ENCODE peak calls at places on chromosomes 16 and 17, in five cellular contexts. J is kidney, W is Karpas-422, N is right lobe of liver, K is lung. X is an unnamed sample.
A peak's percentile ranks its signal among the peaks of the same experiment; 100 is the strongest.

GRCh38 chr17:45248132-45248936 is 13.6 kb downstream of the SPATA32 start:
- DNase-seq in J (peak; percentile 90), W (peak; percentile 90), N (no peak), K (peak; percentile 59), X (peak; percentile 51)

GRCh38 chr17:39767147-39767546 is 29.4 kb downstream of the GRB7 start:
- DNase-seq in J (no peak), W (no peak), N (no peak), K (no peak), X (no peak)

GRCh38 chr16:55475919-55476318 is 3.1 kb upstream of the MMP2 start:
- DNase-seq in J (no peak), W (no peak), N (no peak), K (no peak), X (no peak)

GRCh38 chr17:10604521-10604920 is 52.6 kb downstream of the MYH3 start:
- DNase-seq in J (no peak), W (no peak), N (no peak), K (no peak), X (no peak)

GRCh38 chr17:5419959-5420653 is at the start of gene RPAIN:
- DNase-seq in J (peak; percentile 94), W (peak; percentile 97), N (peak; percentile 90), K (peak; percentile 86), X (peak; percentile 91)

GRCh38 chr16:1093284-1094123 is 2.5 kb downstream of the C1QTNF8 start:
- DNase-seq in J (no peak), W (no peak), N (no peak), K (no peak), X (no peak)

GRCh38 chr17:74176546-74177001 is 26.9 kb upstream of the RPL38 start:
- DNase-seq in J (peak; percentile 70), W (peak; percentile 85), N (peak; percentile 60), K (peak; percentile 49), X (peak; percentile 32)

GRCh38 chr17:50684612-50685333 is 22.9 kb downstream of the ANKRD40 start:
- DNase-seq in J (peak; percentile 63), W (no peak), N (peak; percentile 88), K (no peak), X (no peak)

GRCh38 chr17:51850206-51850605 is 308.3 kb downstream of the CA10 start:
- DNase-seq in J (no peak), W (no peak), N (no peak), K (no peak), X (no peak)

DNA sequence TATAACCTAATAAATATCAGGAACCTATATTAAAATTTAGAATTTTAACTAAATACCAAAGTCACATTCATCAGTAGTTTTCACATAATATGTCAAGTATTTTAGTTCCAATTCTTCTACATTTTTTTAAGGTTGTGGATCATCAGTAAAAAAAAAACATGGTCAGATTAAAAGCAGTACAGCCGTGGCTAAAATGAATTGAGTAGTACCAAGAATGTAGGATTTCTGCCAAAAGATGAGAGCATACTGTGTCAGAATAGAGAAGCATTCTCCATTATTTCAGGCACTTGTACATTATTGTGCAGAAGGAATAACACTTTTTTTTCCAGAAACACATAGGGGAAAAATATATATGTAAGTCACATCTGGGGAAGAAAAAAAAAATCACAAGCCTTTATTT is 1176.1 kb downstream of the CDH11 start:
- DNase-seq in J (no peak), W (no peak), N (no peak), K (no peak), X (no peak)
- H3K9me3 ChIP-seq in J (no peaks in the 10 kb centered on the region), W (no peaks in the 10 kb centered on the region), N (no peaks in the 10 kb centered on the region), K (no peaks in the 10 kb centered on the region), X (no peaks in the 10 kb centered on the region)

GRCh38 chr16:68081796-68082567 is 3.2 kb upstream of the NFATC3 start:
- DNase-seq in J (no peak), W (no peak), N (no peak), K (no peak), X (no peak)
- H3K36me3 ChIP-seq in J (no peaks in the 10 kb centered on the region), W (peaks cover 3% of the 10 kb centered on the region), N (no peaks in the 10 kb centered on the region), K (peaks cover 2% of the 10 kb centered on the region), X (no peaks in the 10 kb centered on the region)

GRCh38 chr17:27085517-27085916 is 208.4 kb upstream of the WSB1 start:
- DNase-seq in J (no peak), W (no peak), N (no peak), K (no peak), X (no peak)
- H3K9me3 ChIP-seq in J (no peaks in the 10 kb centered on the region), W (no peaks in the 10 kb centered on the region), N (no peaks in the 10 kb centered on the region), K (no peaks in the 10 kb centered on the region), X (no peaks in the 10 kb centered on the region)

GRCh38 chr16:61306204-61306603 is 730.0 kb downstream of the CDH8 start:
- DNase-seq in J (no peak), W (no peak), N (no peak), K (no peak), X (no peak)
- H3K36me3 ChIP-seq in J (no peaks in the 10 kb centered on the region), W (no peaks in the 10 kb centered on the region), N (no peaks in the 10 kb centered on the region), K (no peaks in the 10 kb centered on the region), X (no peaks in the 10 kb centered on the region)

GRCh38 chr16:31764103-31764502 is 109.5 kb upstream of the ZNF267 start:
- DNase-seq in J (no peak), W (no peak), N (no peak), K (no peak), X (no peak)
- H3K9me3 ChIP-seq in J (peaks cover 59% of the 10 kb centered on the region), W (peaks cover 25% of the 10 kb centered on the region), N (peaks cover 10% of the 10 kb centered on the region), K (peaks cover 35% of the 10 kb centered on the region), X (no peaks in the 10 kb centered on the region)

DNA sequence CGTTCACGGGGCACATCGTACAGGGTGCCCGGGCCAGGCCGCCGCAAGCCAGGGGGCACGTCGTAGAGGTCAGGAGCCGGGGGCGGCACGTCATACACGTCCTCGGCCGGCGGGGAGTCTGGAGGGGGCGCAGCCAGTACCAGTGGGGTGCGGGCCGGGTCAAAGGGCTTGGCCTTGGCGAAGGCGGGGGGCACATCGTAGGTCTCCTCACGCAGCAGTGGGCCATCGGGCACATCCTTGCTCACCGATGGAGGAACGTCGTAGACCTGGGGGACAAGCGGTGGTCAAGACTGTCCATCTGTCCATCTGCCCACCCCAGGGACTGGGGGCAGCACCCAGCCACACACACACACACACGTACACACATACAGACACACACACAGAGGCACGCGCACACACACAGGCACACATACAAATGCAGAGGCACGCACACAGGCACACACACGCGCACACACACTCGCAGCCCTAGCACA is 15.7 kb downstream of the BCAR1 start:
- DNase-seq in J (peak; percentile 52), W (no peak), N (no peak), K (no peak), X (no peak)
- H3K36me3 ChIP-seq in J (peaks cover 43% of the 10 kb centered on the region), W (no peaks in the 10 kb centered on the region), N (peaks cover 14% of the 10 kb centered on the region), K (peaks cover 26% of the 10 kb centered on the region), X (peaks cover 11% of the 10 kb centered on the region)

GRCh38 chr17:27087935-27088766 is 205.8 kb upstream of the WSB1 start:
- DNase-seq in J (no peak), W (no peak), N (no peak), K (no peak), X (no peak)
- H3K9me3 ChIP-seq in J (no peaks in the 10 kb centered on the region), W (no peaks in the 10 kb centered on the region), N (no peaks in the 10 kb centered on the region), K (no peaks in the 10 kb centered on the region), X (no peaks in the 10 kb centered on the region)

GRCh38 chr16:71288570-71288889 is 672 bp downstream of the CMTR2 start:
- DNase-seq in J (no peak), W (peak; percentile 42), N (no peak), K (no peak), X (no peak)

GRCh38 chr16:71287454-71287853 is 1.7 kb downstream of the CMTR2 start:
- DNase-seq in J (no peak), W (no peak), N (no peak), K (no peak), X (no peak)

GRCh38 chr16:71287903-71288302 is 1.3 kb downstream of the CMTR2 start:
- DNase-seq in J (no peak), W (no peak), N (no peak), K (no peak), X (no peak)

GRCh38 chr16:71283612-71284011 is 5.6 kb downstream of the CMTR2 start:
- DNase-seq in J (no peak), W (no peak), N (no peak), K (no peak), X (no peak)

DNA sequence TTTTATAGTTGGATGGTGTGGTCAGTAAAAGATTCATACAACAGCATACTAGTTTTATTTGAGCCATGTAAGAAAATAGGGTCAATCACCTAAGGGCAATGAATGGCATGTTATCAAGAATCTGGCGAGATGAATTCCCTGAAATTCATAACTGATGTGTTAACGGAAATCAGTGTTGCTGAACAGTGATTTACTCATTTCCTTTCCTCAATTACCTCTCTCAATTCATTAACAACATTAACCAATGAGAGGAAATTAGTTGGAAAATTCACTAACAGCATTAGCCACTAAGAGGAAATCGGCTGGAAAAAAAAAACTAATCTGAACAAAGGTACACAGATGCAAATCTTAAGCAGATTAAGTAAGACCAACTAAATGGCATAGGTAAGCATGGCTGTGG is 6.3 kb downstream of the CMTR2 start:
- DNase-seq in J (no peak), W (no peak), N (no peak), K (no peak), X (no peak)
- H3K36me3 ChIP-seq in J (peaks cover 24% of the 10 kb centered on the region), W (peaks cover 25% of the 10 kb centered on the region), N (peaks cover 17% of the 10 kb centered on the region), K (peaks cover 13% of the 10 kb centered on the region), X (no peaks in the 10 kb centered on the region)

X was measured in prostate gland.